ENCODE peak calls at places on chromosomes 5 and 9, in nine cellular contexts. V is left lung; W is A549; I is type B pancreatic cell; U is PC-3; H is stimulated activated CD8-positive, alpha-beta memory T cell treated with anti-CD3 and anti-CD28 coated beads, Interleukin-4, amount 100 ng/mL, for 4 hours; J is GM03348; B is IMR-90; D is NCI-H460. Q is an unnamed sample.

GRCh38 chr9:126591922-126592321 is 21.8 kb upstream of the LMX1B start:
- DNase-seq in V (no peak), W (no peak), I (no peak), U (no peak), H (no peak), J (no peak), B (no peak), D (no peak), Q (no peak)

GRCh38 chr5:119453045-119453383 is 717 bp downstream of the HSD17B4 start:
- DNase-seq in V (peak), W (peak), I (no peak), U (peak), H (no peak), J (peak), B (peak), D (peak), Q (no peak)

GRCh38 chr5:111582962-111583669 is 70.8 kb upstream of the STARD4 start:
- DNase-seq in V (no peak), W (no peak), I (no peak), U (no peak), H (no peak), J (peak), B (peak), D (peak), Q (no peak)

GRCh38 chr5:76641514-76642120 is 18.4 kb upstream of the F2RL2 start:
- DNase-seq in V (peak), W (peak), I (no peak), U (peak), H (peak), J (peak), B (peak), D (peak), Q (no peak)

GRCh38 chr5:133034064-133034463 is 7.7 kb upstream of the ZCCHC10 start:
- DNase-seq in V (no peak), W (no peak), I (no peak), U (no peak), H (no peak), J (no peak), B (no peak), D (no peak), Q (no peak)

GRCh38 chr5:89337-90286 is 2.4 kb upstream of the PLEKHG4B start:
- DNase-seq in V (no peak), W (no peak), I (peak), U (no peak), H (no peak), J (no peak), B (no peak), D (no peak), Q (no peak)

GRCh38 chr9:118882674-118883073 is 486.6 kb downstream of the BRINP1 start:
- DNase-seq in V (no peak), W (peak), I (no peak), U (peak), H (no peak), J (peak), B (no peak), D (no peak), Q (no peak)

GRCh38 chr9:105132576-105132975 is 111.9 kb upstream of the SLC44A1 start:
- DNase-seq in V (no peak), W (peak), I (no peak), U (peak), H (no peak), J (peak), B (peak), D (no peak), Q (no peak)

GRCh38 chr5:35345222-35345621 is 114.9 kb upstream of the PRLR start:
- DNase-seq in V (no peak), W (peak), I (no peak), U (peak), H (no peak), J (no peak), B (no peak), D (no peak), Q (no peak)

GRCh38 chr9:29332789-29333188 is 1759.5 kb upstream of the C9orf72 start:
- DNase-seq in V (no peak), W (peak), I (no peak), U (peak), H (no peak), J (peak), B (no peak), D (peak), Q (no peak)

GRCh38 chr5:152218694-152219093 is 186.4 kb downstream of the NMUR2 start:
- DNase-seq in V (no peak), W (no peak), I (no peak), U (peak), H (no peak), J (no peak), B (no peak), D (no peak), Q (no peak)

GRCh38 chr5:176541338-176542134 is 4.3 kb upstream of the RNF44 start:
- DNase-seq in V (peak), W (peak), I (no peak), U (peak), H (peak), J (peak), B (no peak), D (peak), Q (no peak)

GRCh38 chr5:160042674-160043073 is 33.7 kb downstream of the TTC1 start:
- DNase-seq in V (no peak), W (no peak), I (no peak), U (no peak), H (no peak), J (no peak), B (no peak), D (no peak), Q (no peak)

GRCh38 chr9:37987467-37987981 is 81.5 kb downstream of the SHB start:
- DNase-seq in V (no peak), W (no peak), I (no peak), U (no peak), H (no peak), J (no peak), B (no peak), D (no peak), Q (no peak)

GRCh38 chr9:130128782-130129424 is 43.3 kb upstream of the NCS1 start:
- DNase-seq in V (peak), W (no peak), I (no peak), U (peak), H (peak), J (no peak), B (peak), D (peak), Q (peak)

GRCh38 chr9:71766663-71767062 is 1.6 kb downstream of the CEMIP2 start:
- DNase-seq in V (no peak), W (no peak), I (no peak), U (peak), H (no peak), J (no peak), B (no peak), D (no peak), Q (no peak)

GRCh38 chr9:87337335-87338074 is 160.2 kb upstream of the DAPK1 start:
- DNase-seq in V (no peak), W (peak), I (no peak), U (no peak), H (no peak), J (peak), B (no peak), D (no peak), Q (no peak)

GRCh38 chr9:124281934-124282351 is 24.2 kb downstream of the NEK6 start:
- DNase-seq in V (no peak), W (no peak), I (no peak), U (no peak), H (no peak), J (no peak), B (no peak), D (no peak), Q (peak)

GRCh38 chr5:156036640-156037039 is 290.3 kb upstream of the SGCD start:
- DNase-seq in V (no peak), W (no peak), I (no peak), U (no peak), H (no peak), J (peak), B (peak), D (no peak), Q (no peak)

GRCh38 chr9:101536938-101537337 is 3.3 kb downstream of the RNF20 start:
- DNase-seq in V (no peak), W (no peak), I (no peak), U (peak), H (no peak), J (peak), B (peak), D (peak), Q (no peak)

GRCh38 chr5:6404129-6404528 is 25.8 kb upstream of the MED10 start:
- DNase-seq in V (no peak), W (no peak), I (peak), U (no peak), H (no peak), J (peak), B (peak), D (no peak), Q (no peak)

GRCh38 chr5:73450672-73451217 is 2.2 kb upstream of the FOXD1 start:
- DNase-seq in V (no peak), W (peak), I (no peak), U (no peak), H (no peak), J (no peak), B (peak), D (no peak), Q (no peak)

GRCh38 chr5:156188026-156188425 is 138.9 kb upstream of the SGCD start:
- DNase-seq in V (no peak), W (no peak), I (no peak), U (no peak), H (no peak), J (no peak), B (peak), D (no peak), Q (no peak)

GRCh38 chr5:16916262-16916878 is 19.7 kb downstream of the MYO10 start:
- DNase-seq in V (no peak), W (peak), I (no peak), U (peak), H (no peak), J (peak), B (peak), D (no peak), Q (no peak)

GRCh38 chr5:14054965-14055963 is 87.9 kb upstream of the TRIO start:
- DNase-seq in V (no peak), W (no peak), I (no peak), U (peak), H (no peak), J (peak), B (peak), D (no peak), Q (no peak)

GRCh38 chr9:132597073-132597775 is 14.8 kb downstream of the BARHL1 start:
- DNase-seq in V (no peak), W (no peak), I (no peak), U (no peak), H (no peak), J (no peak), B (no peak), D (no peak), Q (no peak)

GRCh38 chr5:52328220-52328619 is 459.5 kb upstream of the ITGA1 start:
- DNase-seq in V (no peak), W (no peak), I (no peak), U (no peak), H (no peak), J (no peak), B (no peak), D (no peak), Q (no peak)

GRCh38 chr9:90343360-90343759 is 299.3 kb downstream of the DIRAS2 start:
- DNase-seq in V (no peak), W (no peak), I (no peak), U (no peak), H (no peak), J (peak), B (peak), D (no peak), Q (no peak)

GRCh38 chr9:33136721-33137120 is 30.4 kb downstream of the B4GALT1 start:
- DNase-seq in V (peak), W (no peak), I (no peak), U (no peak), H (no peak), J (no peak), B (no peak), D (no peak), Q (peak)

GRCh38 chr5:149581931-149582768 is 852 bp downstream of the ARHGEF37 start:
- DNase-seq in V (no peak), W (no peak), I (no peak), U (peak), H (no peak), J (no peak), B (no peak), D (no peak), Q (no peak)

GRCh38 chr5:2696156-2696807 is 55.2 kb downstream of the IRX2 start:
- DNase-seq in V (no peak), W (no peak), I (no peak), U (no peak), H (no peak), J (no peak), B (no peak), D (no peak), Q (no peak)

GRCh38 chr5:98110270-98110669 is 663.2 kb upstream of the RGMB start:
- DNase-seq in V (no peak), W (no peak), I (no peak), U (peak), H (no peak), J (peak), B (peak), D (no peak), Q (no peak)

GRCh38 chr5:75053286-75054109 is 1.1 kb upstream of the GCNT4 start:
- DNase-seq in V (peak), W (peak), I (peak), U (peak), H (peak), J (peak), B (peak), D (peak), Q (no peak)

GRCh38 chr9:129365196-129365595 is 187.1 kb upstream of the IER5L start:
- DNase-seq in V (no peak), W (no peak), I (no peak), U (no peak), H (no peak), J (no peak), B (peak), D (no peak), Q (no peak)

GRCh38 chr9:121055642-121056143 is 5.6 kb upstream of the C5 start:
- DNase-seq in V (no peak), W (peak), I (no peak), U (peak), H (no peak), J (peak), B (peak), D (no peak), Q (no peak)

GRCh38 chr9:19379697-19380046 is 364 bp downstream of the RPS6 start:
- DNase-seq in V (peak), W (no peak), I (no peak), U (no peak), H (peak), J (peak), B (peak), D (no peak), Q (no peak)

GRCh38 chr5:150398432-150399157 is 14.1 kb downstream of the CD74 start:
- DNase-seq in V (no peak), W (peak), I (no peak), U (no peak), H (no peak), J (no peak), B (no peak), D (no peak), Q (no peak)

GRCh38 chr9:33320568-33321261 is 30.4 kb downstream of the NFX1 start:
- DNase-seq in V (no peak), W (peak), I (no peak), U (peak), H (no peak), J (peak), B (peak), D (peak), Q (no peak)

GRCh38 chr9:134693641-134694367 is 52.2 kb downstream of the COL5A1 start:
- DNase-seq in V (peak), W (no peak), I (no peak), U (no peak), H (no peak), J (no peak), B (no peak), D (no peak), Q (no peak)

GRCh38 chr5:34762321-34762871 is 76.6 kb upstream of the TTC23L start:
- DNase-seq in V (no peak), W (no peak), I (no peak), U (no peak), H (no peak), J (peak), B (peak), D (no peak), Q (no peak)